ENCODE peak calls at places on chromosomes 5 and 9, in five cellular contexts. U, E, Z, N and I are unnamed samples.
A peak's percentile ranks its signal among the peaks of the same experiment; 100 is the strongest.

GRCh38 chr5:165258188-165258855 is 1752.9 kb downstream of the MAT2B start:
- DNase-seq in U (no peak), E (no peak), N (no peak), Z (no peak), I (no peak)

GRCh38 chr5:11346336-11346735 is 557.9 kb downstream of the CTNND2 start:
- DNase-seq in Z (no peak), N (no peak), U (no peak), E (no peak), I (peak; percentile 85)

GRCh38 chr5:141650851-141651727 is at the start of gene FCHSD1:
- DNase-seq in U (peak; percentile 64), Z (peak; percentile 89), N (peak; percentile 92), E (peak; percentile 94), I (peak; percentile 99)

GRCh38 chr9:132977626-132978450 is 656 bp upstream of the GFI1B start:
- DNase-seq in E (peak; percentile 60), Z (peak; percentile 45), U (peak; percentile 44), N (peak; percentile 57), I (peak; percentile 94)

GRCh38 chr9:14616188-14616982 is 76.8 kb downstream of the ZDHHC21 start:
- DNase-seq in N (no peak), U (peak; percentile 34), E (no peak), Z (no peak), I (no peak)

GRCh38 chr5:159444441-159445082 is 114.3 kb upstream of the IL12B start:
- DNase-seq in E (no peak), N (no peak), U (peak; percentile 60), Z (no peak), I (peak; percentile 70)

GRCh38 chr5:149414405-149415244 is 35.5 kb upstream of the IL17B start:
- DNase-seq in N (no peak), E (peak; percentile 44), Z (peak; percentile 83), U (no peak), I (no peak)

GRCh38 chr5:74034738-74035137 is 408.7 kb downstream of the ARHGEF28 start:
- DNase-seq in Z (no peak), E (no peak), U (peak; percentile 95), N (no peak), I (no peak)

GRCh38 chr9:116959775-116960174 is 272.7 kb downstream of the TRIM32 start:
- DNase-seq in Z (no peak), N (no peak), E (no peak), U (no peak), I (no peak)

GRCh38 chr5:113043491-113043931 is 66.9 kb downstream of the DCP2 start:
- DNase-seq in U (no peak), N (no peak), E (peak; percentile 73), Z (peak; percentile 86), I (peak; percentile 87)

DNA sequence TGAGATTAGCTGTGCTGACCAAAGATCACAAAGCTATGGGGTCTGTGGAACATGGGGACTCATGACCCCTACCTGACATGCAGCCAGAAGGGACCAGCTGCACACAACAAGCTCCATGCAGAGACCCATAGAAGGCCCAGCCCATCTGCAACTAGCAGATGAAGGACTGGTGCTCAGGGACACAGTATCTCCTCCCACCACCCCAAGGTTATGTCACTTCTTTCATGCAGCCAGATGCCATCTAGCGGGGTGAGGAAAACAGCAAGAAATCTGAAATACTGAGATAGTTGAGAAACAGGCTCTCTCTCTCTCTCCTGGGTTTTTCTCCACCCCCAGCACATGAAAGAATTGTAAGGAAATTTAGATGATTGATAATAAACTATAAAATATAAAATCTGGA is 161.3 kb upstream of the DAPK1 start:
- DNase-seq in Z (no peak), N (no peak), U (no peak), E (no peak), I (peak; percentile 63)
- TF ChIP-seq CTCF in Z (no peak), N (no peak), U (peak; percentile 26), E (no peak), I (no peak)

GRCh38 chr9:106203832-106204516 is 509.6 kb downstream of the TMEM38B start:
- DNase-seq in Z (no peak), U (no peak), N (no peak), E (no peak), I (peak; percentile 70)
- H3K4me3 ChIP-seq in Z (no peak overlapping the region), U (no peak overlapping the region), N (no peak overlapping the region), E (no peak overlapping the region), I (no peak overlapping the region)

DNA sequence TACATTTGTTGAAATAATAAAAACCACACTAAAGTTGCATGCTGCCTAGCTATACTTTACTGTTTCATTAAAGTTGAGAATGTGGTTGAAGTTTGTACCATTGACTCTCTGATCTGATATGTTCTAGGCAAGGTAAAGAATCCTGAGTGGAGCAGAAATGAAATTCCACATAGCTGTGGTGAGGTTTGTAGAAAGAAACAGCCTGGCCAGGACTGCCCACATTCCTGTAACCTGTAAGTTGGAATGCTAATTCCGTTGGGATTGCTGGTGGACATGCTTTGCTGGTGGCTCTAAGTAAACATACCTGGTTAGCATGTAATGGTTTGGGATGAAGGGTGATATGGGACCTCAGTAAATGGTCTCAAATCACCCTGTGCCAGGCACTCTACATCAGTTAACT is 16.8 kb downstream of the NFX1 start:
- DNase-seq in U (no peak), N (no peak), E (no peak), Z (no peak), I (no peak)
- H3K27ac ChIP-seq in U (no peak overlapping the region), N (no peak overlapping the region), E (no peak overlapping the region), Z (no peak overlapping the region), I (no peak overlapping the region)

DNA sequence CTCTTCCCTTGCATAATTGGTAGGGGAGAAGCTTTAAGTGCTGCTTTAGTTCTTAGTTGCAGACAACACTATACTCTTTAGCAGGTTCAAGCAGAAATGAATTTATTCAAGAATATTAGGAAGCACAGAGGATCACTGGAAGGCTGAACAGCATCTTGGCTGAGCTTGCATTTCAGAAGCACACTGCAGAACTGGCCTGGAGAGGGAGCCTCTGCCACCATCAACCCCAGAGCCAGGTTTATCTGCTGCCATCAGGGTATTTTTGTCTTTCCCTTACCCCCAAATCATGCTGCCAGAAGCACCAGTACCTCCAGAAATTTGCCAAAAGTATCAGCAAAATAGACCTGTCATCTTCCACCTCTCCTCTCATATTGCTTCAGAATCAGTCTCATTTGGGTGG is 440.7 kb downstream of the DMAC1 start:
- DNase-seq in U (no peak), N (no peak), Z (no peak), E (no peak), I (peak; percentile 63)
- TF ChIP-seq CTCF in U (no peak), N (no peak), Z (no peak), E (no peak), I (peak; percentile 72)

DNA sequence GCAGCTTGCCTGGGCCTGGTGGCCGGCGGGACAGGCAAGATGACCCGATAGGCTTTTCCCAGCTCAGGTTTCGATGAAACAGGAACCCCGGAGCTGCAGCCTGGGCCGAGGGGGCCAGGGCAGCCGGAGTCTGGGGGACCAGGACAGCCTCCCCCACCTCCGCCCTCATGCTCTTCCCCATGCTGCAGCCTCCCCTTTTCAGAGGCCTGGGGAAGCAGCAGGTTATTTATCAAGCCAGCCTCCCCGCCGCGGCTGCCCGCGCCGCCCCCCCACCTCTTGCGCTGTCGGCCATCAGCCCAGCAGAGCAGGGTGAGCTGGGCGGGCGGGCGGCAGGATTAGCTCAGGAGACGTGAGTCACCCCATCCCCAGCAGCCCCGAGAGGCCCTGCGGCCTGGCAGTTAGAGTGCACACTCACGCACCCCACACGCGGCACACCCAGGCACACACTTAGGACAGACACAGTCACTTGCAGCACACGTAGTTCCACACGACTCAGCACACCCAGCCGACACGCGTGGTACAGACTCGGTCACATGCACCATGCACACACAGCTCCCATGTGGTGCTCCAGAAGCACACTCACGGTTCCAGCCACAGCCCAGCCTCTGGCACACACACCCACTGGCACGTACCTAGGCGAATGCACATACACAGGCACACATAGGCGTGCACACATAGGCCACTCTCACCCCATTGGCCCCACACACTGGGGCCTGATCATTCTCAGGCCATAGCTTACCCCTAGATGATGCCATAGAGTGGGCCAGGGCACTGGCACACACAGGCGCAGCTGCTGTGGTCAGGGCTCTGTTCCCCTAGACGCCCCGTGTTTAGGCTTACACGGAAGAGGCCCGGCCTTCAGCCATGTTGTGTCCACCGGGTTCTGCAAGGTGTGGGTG is 13.0 kb downstream of the CXXC5 start:
- DNase-seq in N (peak; percentile 81), U (peak; percentile 92), Z (peak; percentile 92), E (peak; percentile 75), I (no peak)
- H3K4me3 ChIP-seq in N (no peak overlapping the region), U (peak overlapping the region; percentile 38), Z (peak overlapping the region; percentile 44), E (peak overlapping the region; percentile 29), I (no peak overlapping the region)